ENCODE peak calls at places on chromosome 15, in four cellular contexts. One of them, this sample, is unnamed.

GRCh38 chr15:71501344-71502128 is 308.8 kb upstream of the NR2E3 start:
- DNase-seq in SK-N-SH: no peak
- DNase-seq in HepG2: peak
- DNase-seq in spleen: no peak
- DNase-seq in this sample: no peak

GRCh38 chr15:92272106-92272505 is 121.6 kb upstream of the ST8SIA2 start:
- DNase-seq in spleen: no peak
- DNase-seq in HepG2: no peak
- DNase-seq in SK-N-SH: no peak
- DNase-seq in this sample: no peak

GRCh38 chr15:90836296-90836871 is 32.0 kb upstream of the FURIN start:
- DNase-seq in spleen: no peak
- DNase-seq in HepG2: peak
- DNase-seq in SK-N-SH: no peak
- DNase-seq in this sample: no peak

GRCh38 chr15:63880019-63880418 is 46.3 kb upstream of the HERC1 start:
- DNase-seq in SK-N-SH: no peak
- DNase-seq in HepG2: no peak
- DNase-seq in spleen: no peak
- DNase-seq in this sample: no peak

GRCh38 chr15:64141798-64142512 is 9.6 kb upstream of the SNX22 start:
- DNase-seq in SK-N-SH: no peak
- DNase-seq in spleen: no peak
- DNase-seq in HepG2: no peak
- DNase-seq in this sample: no peak

GRCh38 chr15:78149805-78150751 is 916 bp downstream of the IDH3A start:
- DNase-seq in SK-N-SH: no peak
- DNase-seq in HepG2: peak
- DNase-seq in spleen: no peak
- DNase-seq in this sample: no peak

GRCh38 chr15:51681303-51681963 is at the start of gene SCG3:
- DNase-seq in spleen: peak
- DNase-seq in SK-N-SH: peak
- DNase-seq in HepG2: peak
- DNase-seq in this sample: peak

GRCh38 chr15:76533995-76534394 is 197.4 kb downstream of the ISL2 start:
- DNase-seq in spleen: no peak
- DNase-seq in HepG2: peak
- DNase-seq in SK-N-SH: no peak
- DNase-seq in this sample: no peak

GRCh38 chr15:74626752-74627692 is 11.4 kb downstream of the CLK3 start:
- DNase-seq in HepG2: no peak
- DNase-seq in spleen: peak
- DNase-seq in SK-N-SH: no peak
- DNase-seq in this sample: no peak

GRCh38 chr15:45630958-45631691 is 3.7 kb upstream of the SQOR start:
- DNase-seq in HepG2: no peak
- DNase-seq in SK-N-SH: no peak
- DNase-seq in spleen: no peak
- DNase-seq in this sample: no peak

GRCh38 chr15:43046484-43046883 is 59.4 kb downstream of the UBR1 start:
- DNase-seq in spleen: no peak
- DNase-seq in SK-N-SH: no peak
- DNase-seq in HepG2: no peak
- DNase-seq in this sample: no peak

GRCh38 chr15:85047271-85047948 is 65.8 kb downstream of the PDE8A start:
- DNase-seq in HepG2: peak
- DNase-seq in spleen: no peak
- DNase-seq in SK-N-SH: no peak
- DNase-seq in this sample: no peak

GRCh38 chr15:82052751-82053150 is 6.9 kb upstream of the MEX3B start:
- DNase-seq in spleen: no peak
- DNase-seq in HepG2: no peak
- DNase-seq in SK-N-SH: no peak
- DNase-seq in this sample: no peak

GRCh38 chr15:62539236-62539635 is 374.2 kb upstream of the C2CD4B start:
- DNase-seq in spleen: no peak
- DNase-seq in HepG2: no peak
- DNase-seq in SK-N-SH: no peak
- DNase-seq in this sample: no peak

GRCh38 chr15:72835289-72835890 is 51.8 kb upstream of the ADPGK start:
- DNase-seq in HepG2: peak
- DNase-seq in spleen: no peak
- DNase-seq in SK-N-SH: no peak
- DNase-seq in this sample: no peak

GRCh38 chr15:37882640-37883039 is 51.8 kb upstream of the TMCO5A start:
- DNase-seq in spleen: no peak
- DNase-seq in SK-N-SH: no peak
- DNase-seq in HepG2: no peak
- DNase-seq in this sample: no peak

GRCh38 chr15:37877851-37878577 is 56.4 kb upstream of the TMCO5A start:
- DNase-seq in spleen: no peak
- DNase-seq in HepG2: no peak
- DNase-seq in SK-N-SH: no peak
- DNase-seq in this sample: no peak

GRCh38 chr15:37880835-37881153 is 53.6 kb upstream of the TMCO5A start:
- DNase-seq in spleen: no peak
- DNase-seq in HepG2: no peak
- DNase-seq in SK-N-SH: no peak
- DNase-seq in this sample: no peak

GRCh38 chr15:37881237-37882013 is 53.0 kb upstream of the TMCO5A start:
- DNase-seq in HepG2: no peak
- DNase-seq in SK-N-SH: no peak
- DNase-seq in spleen: no peak
- DNase-seq in this sample: no peak

DNA sequence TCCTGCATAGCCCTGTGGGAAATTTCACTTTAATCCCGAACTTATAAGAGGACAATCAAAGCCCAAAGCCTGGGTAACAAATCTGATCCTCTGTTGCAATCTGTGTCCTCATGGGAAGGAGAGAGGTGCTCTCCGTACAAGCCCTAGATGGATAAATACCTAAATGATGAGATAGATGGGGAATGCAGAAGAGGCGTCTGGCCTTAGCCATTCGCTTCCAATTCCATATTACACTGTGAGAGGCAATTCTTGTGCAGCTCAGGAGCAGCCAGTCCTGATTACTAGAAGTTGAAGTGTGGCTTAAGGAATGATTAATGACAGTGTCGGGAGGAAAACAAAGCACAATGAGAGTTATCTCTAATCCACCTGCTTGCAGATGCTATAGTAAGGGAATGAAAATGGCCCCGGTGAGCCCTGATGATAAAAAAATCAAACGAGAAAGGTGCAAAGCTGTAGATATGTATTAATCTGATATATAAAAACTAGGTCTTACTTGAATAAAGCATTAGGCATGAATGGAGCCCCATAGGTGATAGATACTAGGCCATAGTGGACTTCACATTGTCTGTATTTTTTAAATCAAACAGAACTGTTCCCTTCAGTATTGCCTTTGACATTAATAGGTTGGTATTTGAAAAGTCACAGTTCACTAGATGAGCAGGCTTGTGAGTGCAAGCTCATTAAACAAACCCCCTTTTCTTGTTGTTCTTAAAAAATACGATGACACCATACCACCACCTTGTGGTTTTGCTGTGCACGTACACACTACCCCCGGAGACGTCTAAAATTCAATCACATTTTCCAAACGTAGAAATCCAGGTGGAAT is 54.2 kb upstream of the TMCO5A start:
- DNase-seq in spleen: no peak
- DNase-seq in HepG2: peak
- DNase-seq in SK-N-SH: no peak
- DNase-seq in this sample: no peak
- TF ChIP-seq POLR2AphosphoS5 in spleen: no peak
- TF ChIP-seq POLR2AphosphoS5 in HepG2: no peak
- TF ChIP-seq POLR2AphosphoS5 in SK-N-SH: peak
- TF ChIP-seq POLR2AphosphoS5 in this sample: no peak

DNA sequence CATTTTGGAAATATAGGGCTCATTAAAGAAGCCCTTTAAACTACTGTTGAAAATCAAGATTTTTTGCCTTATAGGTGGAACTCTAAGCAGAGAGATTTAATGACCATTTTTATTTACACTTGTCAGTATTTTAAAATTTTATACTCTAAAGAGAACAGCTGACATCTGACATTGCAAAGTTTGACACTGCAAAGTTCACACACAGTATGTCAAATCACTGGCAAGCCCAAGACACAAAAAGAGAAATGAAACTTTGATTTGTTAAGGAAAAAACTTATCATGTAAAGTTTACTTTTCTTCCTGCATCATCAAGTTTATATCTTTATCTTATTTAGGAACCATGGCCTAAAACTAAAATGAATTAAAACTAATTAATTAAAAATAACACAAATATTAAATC is 40.1 kb downstream of the DPH6 start:
- DNase-seq in spleen: no peak
- DNase-seq in SK-N-SH: no peak
- DNase-seq in HepG2: no peak
- DNase-seq in this sample: no peak
- H3K4me3 ChIP-seq in spleen: no peak
- H3K4me3 ChIP-seq in SK-N-SH: no peak
- H3K4me3 ChIP-seq in HepG2: no peak
- H3K4me3 ChIP-seq in this sample: no peak

GRCh38 chr15:56244811-56245576 is 1.3 kb upstream of the RFX7 start:
- DNase-seq in SK-N-SH: no peak
- DNase-seq in spleen: peak
- DNase-seq in HepG2: peak
- DNase-seq in this sample: peak

GRCh38 chr15:56243774-56244236 is at the start of gene RFX7:
- DNase-seq in SK-N-SH: peak
- DNase-seq in HepG2: peak
- DNase-seq in spleen: peak
- DNase-seq in this sample: peak

GRCh38 chr15:56243117-56243773 is 434 bp downstream of the RFX7 start:
- DNase-seq in HepG2: no peak
- DNase-seq in spleen: peak
- DNase-seq in SK-N-SH: peak
- DNase-seq in this sample: peak

GRCh38 chr15:56242576-56243116 is 1.0 kb downstream of the RFX7 start:
- DNase-seq in SK-N-SH: no peak
- DNase-seq in spleen: no peak
- DNase-seq in HepG2: no peak
- DNase-seq in this sample: no peak

DNA sequence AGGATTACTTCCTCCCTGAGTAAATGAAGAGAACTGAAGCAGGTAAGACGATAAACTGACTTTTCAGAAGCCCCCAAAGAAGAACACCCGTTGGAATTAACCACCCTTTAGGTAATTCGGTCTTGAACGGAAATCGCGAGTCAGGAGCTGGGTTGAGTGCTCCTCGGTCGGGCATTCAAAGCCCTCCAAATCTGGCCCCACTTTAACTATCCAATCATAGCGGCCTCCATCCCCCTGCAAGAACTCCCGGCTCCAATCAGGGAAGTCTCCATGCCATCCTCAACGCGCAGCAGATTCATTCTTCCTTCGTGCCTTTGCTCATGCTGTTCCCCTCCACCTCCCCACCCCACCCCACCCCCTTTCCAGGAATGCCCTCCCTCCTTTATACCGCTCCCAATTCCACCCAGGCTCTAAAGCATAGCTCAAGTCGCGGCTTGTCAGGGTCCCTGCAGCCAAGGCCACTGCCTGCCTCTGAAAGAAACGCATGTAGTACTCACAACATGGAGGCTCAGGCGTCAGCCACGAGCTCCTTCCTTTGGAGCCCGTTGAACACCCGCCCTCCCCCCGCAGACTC is 645 bp upstream of the RFX7 start:
- DNase-seq in HepG2: peak
- DNase-seq in spleen: peak
- DNase-seq in SK-N-SH: peak
- DNase-seq in this sample: peak
- TF ChIP-seq POLR2AphosphoS5 in HepG2: peak
- TF ChIP-seq POLR2AphosphoS5 in spleen: no peak
- TF ChIP-seq POLR2AphosphoS5 in SK-N-SH: peak
- TF ChIP-seq POLR2AphosphoS5 in this sample: peak

DNA sequence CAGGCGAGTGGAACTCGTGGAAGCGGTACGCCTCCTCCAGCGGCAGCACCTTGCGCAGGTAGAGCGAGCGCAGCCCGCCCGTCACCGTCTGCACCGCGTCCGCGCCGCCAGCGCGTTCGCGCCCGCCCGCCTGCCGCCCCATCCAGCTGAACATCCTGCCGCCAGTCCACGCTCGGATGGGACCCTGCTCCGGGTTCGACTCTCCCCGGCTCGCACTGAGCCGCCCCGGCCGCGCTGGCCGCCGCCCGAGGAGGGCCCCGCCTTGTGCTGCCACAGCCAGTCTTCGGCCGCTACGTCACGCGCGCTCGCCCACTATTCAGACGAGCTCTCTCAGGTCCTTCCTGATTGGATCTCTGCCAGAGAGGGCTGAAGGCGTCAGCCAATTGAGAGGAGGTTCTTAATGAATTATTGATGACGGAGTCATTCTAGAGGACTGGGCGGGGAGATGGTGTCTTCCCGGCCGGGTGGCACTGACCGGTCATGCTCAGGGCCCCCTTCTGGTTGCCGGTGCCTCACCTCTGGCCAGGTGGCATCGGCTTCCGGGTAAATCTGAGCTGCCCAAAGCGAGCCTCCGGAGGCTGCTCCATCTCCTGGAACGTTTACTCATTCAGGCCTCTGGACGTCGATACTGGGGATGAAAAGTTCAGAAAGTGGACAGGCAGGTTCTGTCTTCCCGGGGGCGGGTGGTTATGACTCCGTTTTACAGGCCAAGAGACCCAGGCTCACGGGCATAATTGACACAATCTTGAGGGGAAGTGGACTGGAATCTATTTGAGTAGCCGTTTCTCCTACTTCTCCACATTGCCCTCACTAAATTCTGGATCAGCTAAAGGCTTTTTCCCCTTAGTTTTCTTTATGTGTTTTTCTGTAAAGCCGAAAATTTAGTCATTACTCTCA is at the start of gene EHD4:
- DNase-seq in spleen: peak
- DNase-seq in HepG2: peak
- DNase-seq in SK-N-SH: peak
- DNase-seq in this sample: peak
- H3K4me3 ChIP-seq in spleen: peak
- H3K4me3 ChIP-seq in HepG2: peak
- H3K4me3 ChIP-seq in SK-N-SH: peak
- H3K4me3 ChIP-seq in this sample: peak

This sample was measured in prostate gland.